ENCODE peak calls at places on chromosome 18, in nine cellular contexts. L is left lung, Y is neural progenitor cell, O is chondrocyte, Q is colonic mucosa, G is B cell, U is astrocyte, N is A549, F is coronary artery. C is an unnamed sample.

GRCh38 chr18:10202947-10203346 is 251.5 kb upstream of the APCDD1 start:
- DNase-seq in Y (peak), G (no peak), O (no peak), Q (no peak), L (no peak), F (no peak), U (no peak), N (no peak), C (no peak)

GRCh38 chr18:8212893-8213805 is 396.1 kb upstream of the RAB12 start:
- DNase-seq in L (no peak), G (no peak), Q (no peak), Y (no peak), O (no peak), F (no peak), U (peak), N (peak), C (no peak)

GRCh38 chr18:48974304-48975220 is 23.8 kb upstream of the SMAD7 start:
- DNase-seq in Q (no peak), G (no peak), O (no peak), U (no peak), F (no peak), Y (peak), L (no peak), N (no peak), C (no peak)

GRCh38 chr18:10213526-10213925 is 240.9 kb upstream of the APCDD1 start:
- DNase-seq in G (peak), O (no peak), L (no peak), Q (no peak), F (no peak), Y (no peak), N (peak), U (no peak), C (no peak)

GRCh38 chr18:9802774-9803697 is 82.7 kb upstream of the TXNDC2 start:
- DNase-seq in U (no peak), L (no peak), F (no peak), G (no peak), O (no peak), N (no peak), Y (peak), Q (no peak), C (no peak)

GRCh38 chr18:72652990-72653593 is 109.0 kb upstream of the CBLN2 start:
- DNase-seq in L (no peak), N (peak), U (no peak), G (no peak), F (no peak), Y (peak), O (no peak), Q (peak), C (peak)

GRCh38 chr18:6054443-6054842 is 159.1 kb upstream of the TMEM200C start:
- DNase-seq in N (no peak), Q (no peak), O (no peak), L (no peak), Y (no peak), F (no peak), U (no peak), G (no peak), C (no peak)

GRCh38 chr18:34801769-34802168 is 91.7 kb downstream of the DTNA start:
- DNase-seq in U (peak), L (no peak), G (no peak), Q (no peak), F (no peak), Y (no peak), N (no peak), O (no peak), C (no peak)

GRCh38 chr18:49922228-49922627 is 108.9 kb upstream of the ACAA2 start:
- DNase-seq in Q (no peak), Y (no peak), L (no peak), O (no peak), U (no peak), N (no peak), G (no peak), F (no peak), C (no peak)

GRCh38 chr18:29164993-29165599 is 988.2 kb upstream of the CDH2 start:
- DNase-seq in O (no peak), U (peak), L (no peak), Y (peak), Q (no peak), F (no peak), G (no peak), N (peak), C (no peak)

GRCh38 chr18:64513401-64513800 is 364.5 kb upstream of the LINC00305 start:
- DNase-seq in U (no peak), N (no peak), L (no peak), Y (no peak), G (no peak), F (no peak), O (no peak), Q (no peak), C (no peak)

GRCh38 chr18:56166914-56167313 is 471.5 kb downstream of the TXNL1 start:
- DNase-seq in O (no peak), F (no peak), N (no peak), U (peak), Q (no peak), L (no peak), Y (no peak), G (no peak), C (no peak)

GRCh38 chr18:23032030-23032582 is 99.0 kb downstream of the RBBP8 start:
- DNase-seq in U (peak), Q (no peak), F (no peak), G (no peak), L (no peak), O (no peak), N (no peak), Y (no peak), C (no peak)

GRCh38 chr18:28078298-28078697 is 98.6 kb downstream of the CDH2 start:
- DNase-seq in U (peak), Q (no peak), N (peak), Y (no peak), G (no peak), L (no peak), O (no peak), F (no peak), C (no peak)

GRCh38 chr18:8073167-8073566 is 506.1 kb downstream of the PTPRM start:
- DNase-seq in U (no peak), L (no peak), O (no peak), G (no peak), Y (no peak), N (no peak), F (no peak), Q (no peak), C (no peak)

GRCh38 chr18:75658330-75658729 is 230.8 kb upstream of the SMIM21 start:
- DNase-seq in F (no peak), L (no peak), U (no peak), G (no peak), O (no peak), Q (no peak), Y (no peak), N (no peak), C (no peak)

GRCh38 chr18:25109484-25109883 is 242.5 kb downstream of the ZNF521 start:
- DNase-seq in F (no peak), Q (no peak), L (no peak), U (peak), G (no peak), O (no peak), Y (no peak), N (no peak), C (no peak)

GRCh38 chr18:21047116-21047515 is 64.5 kb downstream of the ROCK1 start:
- DNase-seq in N (no peak), Q (no peak), Y (no peak), O (no peak), F (no peak), L (no peak), G (no peak), U (no peak), C (no peak)

GRCh38 chr18:27685807-27686412 is 491.0 kb downstream of the CDH2 start:
- DNase-seq in O (no peak), F (no peak), Y (peak), L (no peak), Q (no peak), U (peak), N (peak), G (no peak), C (no peak)

GRCh38 chr18:49899647-49900330 is 86.5 kb upstream of the ACAA2 start:
- DNase-seq in F (no peak), O (no peak), U (no peak), N (no peak), L (no peak), Q (no peak), G (no peak), Y (peak), C (no peak)

GRCh38 chr18:27954226-27954625 is 222.7 kb downstream of the CDH2 start:
- DNase-seq in Y (peak), U (peak), N (no peak), G (no peak), Q (no peak), L (no peak), F (no peak), O (no peak), C (no peak)

GRCh38 chr18:49193896-49194295 is 243.1 kb upstream of the SMAD7 start:
- DNase-seq in Y (no peak), G (no peak), F (no peak), U (no peak), L (no peak), N (no peak), O (no peak), Q (no peak), C (no peak)

GRCh38 chr18:8858888-8859511 is 153.6 kb downstream of the MTCL1 start:
- DNase-seq in Q (no peak), G (no peak), N (peak), O (no peak), L (no peak), Y (no peak), U (peak), F (no peak), C (no peak)

GRCh38 chr18:49227456-49227855 is 233.0 kb downstream of the DYM start:
- DNase-seq in O (no peak), N (no peak), Y (no peak), L (no peak), G (no peak), U (no peak), Q (peak), F (no peak), C (no peak)

GRCh38 chr18:23141022-23141999 is 6.0 kb downstream of the CABLES1 start:
- DNase-seq in O (no peak), N (no peak), Q (peak), F (no peak), L (peak), Y (no peak), G (no peak), U (no peak), C (no peak)

DNA sequence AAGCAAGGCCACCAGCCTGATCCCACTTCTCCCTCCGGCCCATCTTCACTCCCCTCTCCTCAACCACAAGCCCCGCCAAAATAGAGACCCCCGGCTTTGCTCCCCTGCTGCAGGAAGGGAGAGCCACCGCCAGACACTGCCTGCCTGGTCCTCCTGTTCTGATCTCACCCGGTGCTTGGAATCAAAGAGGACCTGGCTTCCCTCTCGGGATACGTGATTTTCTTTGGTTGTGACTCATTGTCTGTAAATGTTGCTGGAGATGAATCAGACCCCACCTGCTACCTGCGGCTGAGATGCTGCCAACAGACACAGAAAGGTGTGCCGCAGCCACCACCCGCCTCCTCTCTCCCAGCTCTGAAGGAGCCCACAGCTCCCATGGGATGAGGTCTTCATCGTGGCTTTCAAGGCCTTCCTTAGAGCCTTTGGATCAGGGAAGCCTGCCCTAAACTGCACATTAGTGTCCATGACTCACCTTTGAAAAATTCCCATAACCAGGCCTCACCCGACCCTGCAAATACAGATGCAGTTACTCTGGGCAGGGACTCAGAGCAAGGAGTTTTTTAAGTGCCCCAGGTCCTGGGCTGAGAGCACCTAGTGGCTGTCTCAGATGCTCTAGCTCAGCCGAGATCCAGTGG is 79.4 kb upstream of the ZNF532 start:
- DNase-seq in U (peak), Y (no peak), F (no peak), O (no peak), L (no peak), N (peak), Q (peak), G (no peak), C (no peak)
- TF ChIP-seq CTCF in U (peak), Y (no peak), F (no peak), O (peak), L (no peak), N (no peak), Q (no peak), G (no peak), C (no peak)

DNA sequence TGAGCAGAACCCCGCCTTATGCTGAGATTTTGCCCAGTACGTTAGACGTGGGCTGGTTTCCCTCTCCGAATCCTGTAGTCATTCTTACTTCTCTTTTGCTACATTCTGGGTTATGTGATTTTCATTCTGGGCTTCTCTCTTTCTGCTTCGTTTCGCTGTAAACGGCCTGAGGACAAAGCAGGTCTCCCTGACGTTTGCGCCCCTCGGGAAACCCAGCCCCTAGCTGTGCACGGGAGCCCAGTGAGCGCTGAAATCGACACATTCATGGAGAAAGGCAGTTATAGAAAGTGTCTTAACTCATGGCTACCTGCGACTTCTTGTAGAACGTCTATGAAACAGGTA is 22.7 kb upstream of the MC5R start:
- DNase-seq in G (no peak), U (no peak), O (no peak), N (no peak), F (no peak), Q (no peak), L (no peak), Y (no peak), C (no peak)
- TF ChIP-seq CTCF in G (no peak), U (no peak), O (peak), N (peak), F (no peak), Q (no peak), L (no peak), Y (no peak), C (no peak)

DNA sequence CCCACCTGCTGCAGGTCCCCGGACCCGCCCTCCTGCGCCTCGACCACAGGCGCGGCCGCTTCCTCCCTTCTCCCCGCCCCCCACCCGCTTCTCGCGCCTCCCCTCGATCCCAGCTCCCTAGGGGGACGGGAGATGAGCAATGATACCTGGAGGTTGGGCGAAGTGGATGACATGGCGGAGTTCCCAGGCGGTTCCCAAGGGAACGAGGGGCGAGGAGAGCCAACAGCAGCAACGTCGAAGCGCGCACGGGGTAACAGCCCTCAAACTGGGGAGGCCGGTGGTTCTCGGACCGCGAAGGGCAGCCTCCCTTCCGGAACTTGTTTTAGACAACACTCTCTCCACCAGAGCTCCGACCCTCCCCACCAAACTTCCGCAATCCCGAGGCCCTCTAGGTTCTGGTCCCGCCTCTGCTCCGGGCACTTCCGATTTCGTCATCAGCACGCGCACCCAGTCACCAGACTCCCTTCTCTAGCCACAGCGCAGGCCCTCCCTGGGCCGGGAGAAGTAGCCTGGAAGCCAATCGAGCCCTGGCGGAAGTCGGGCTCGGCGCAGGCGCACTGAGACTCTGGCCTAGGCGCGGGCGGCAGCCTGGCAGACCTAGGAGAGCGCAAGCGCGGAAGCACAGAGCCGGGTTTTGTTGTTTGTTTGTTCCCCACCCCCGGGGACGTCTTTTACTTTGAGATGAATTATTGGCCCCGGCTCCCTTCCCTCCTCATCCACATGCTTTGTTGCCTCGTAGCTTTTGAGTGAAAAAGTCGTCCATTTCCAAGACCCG is at the start of gene VPS4B:
- DNase-seq in O (peak), U (peak), L (peak), Q (peak), F (peak), N (peak), G (peak), Y (peak), C (peak)
- TF ChIP-seq CTCF in O (no peak), U (no peak), L (no peak), Q (no peak), F (no peak), N (no peak), G (peak), Y (no peak), C (peak)

DNA sequence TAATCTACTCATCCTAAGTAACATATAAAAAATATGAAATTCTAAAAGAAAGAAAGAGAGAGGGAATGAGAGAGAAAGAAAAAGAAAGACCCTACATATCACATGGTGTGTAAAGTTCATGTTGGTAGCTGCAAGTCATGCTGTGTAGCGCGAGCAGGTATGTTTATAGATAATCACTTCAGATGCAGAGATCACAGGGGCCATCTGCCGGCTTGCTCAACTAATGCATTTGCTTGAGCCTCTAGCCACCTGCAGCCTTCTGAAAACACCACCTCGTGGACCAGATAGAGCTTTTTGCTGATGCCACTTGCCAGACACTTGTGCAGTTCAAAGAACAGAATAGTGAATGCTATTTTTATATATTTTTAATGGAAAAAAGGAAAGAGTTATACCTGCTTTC is 37.6 kb downstream of the CDH7 start:
- DNase-seq in N (peak), U (no peak), O (no peak), G (no peak), F (no peak), L (no peak), Q (peak), Y (peak), C (no peak)
- TF ChIP-seq CTCF in N (peak), U (no peak), O (no peak), G (no peak), F (no peak), L (no peak), Q (no peak), Y (peak), C (peak)

GRCh38 chr18:44673256-44673950 is 7.3 kb upstream of the SETBP1 start:
- DNase-seq in N (no peak), F (no peak), U (no peak), G (no peak), O (no peak), Y (peak), Q (no peak), L (no peak), C (no peak)
- TF ChIP-seq CTCF in N (no peak), F (no peak), U (no peak), G (no peak), O (no peak), Y (no peak), Q (no peak), L (no peak), C (no peak)

C was measured in progenitor cell of endocrine pancreas.